ENCODE peak calls at places on chromosomes 2 and 18, in seven cellular contexts. G is mammary epithelial cell; K is K562; W is suprapubic skin; N is naive thymus-derived CD4-positive, alpha-beta T cell; R is A549; E is right cardiac atrium. H is an unnamed sample.

GRCh38 chr18:59140287-59140885 is 702 bp downstream of the SEC11C start:
- DNase-seq in E (no peak), N (no peak), K (peak; percentile 26), G (peak; percentile 48), W (no peak), R (peak; percentile 34), H (no peak)

GRCh38 chr2:58921676-58922075 is 680.6 kb upstream of the FANCL start:
- DNase-seq in G (no peak), R (no peak), E (no peak), K (no peak), W (no peak), N (no peak), H (no peak)

GRCh38 chr2:142944721-142945120 is 67.3 kb downstream of the KYNU start:
- DNase-seq in W (no peak), G (peak; percentile 29), K (no peak), E (no peak), R (no peak), N (no peak), H (no peak)

GRCh38 chr2:27496357-27497287 is at the start of gene GCKR:
- DNase-seq in E (peak; percentile 47), N (no peak), R (no peak), G (peak; percentile 43), K (peak; percentile 27), W (no peak), H (no peak)

GRCh38 chr2:144230452-144231085 is 289.4 kb downstream of the ZEB2 start:
- DNase-seq in E (no peak), G (peak; percentile 10), W (no peak), K (no peak), N (no peak), R (no peak), H (no peak)

GRCh38 chr2:138502253-138503086 is 900 bp downstream of the SPOPL start:
- DNase-seq in W (no peak), K (no peak), N (peak; percentile 27), G (peak; percentile 55), E (peak; percentile 32), R (no peak), H (peak; percentile 11)

GRCh38 chr2:31294230-31294629 is 60.3 kb downstream of the EHD3 start:
- DNase-seq in W (no peak), E (no peak), K (no peak), G (peak; percentile 70), N (no peak), R (no peak), H (no peak)

GRCh38 chr2:30300122-30300455 is 68.8 kb downstream of the LBH start:
- DNase-seq in E (no peak), W (no peak), N (no peak), K (no peak), R (no peak), G (no peak), H (no peak)

GRCh38 chr18:36572135-36572856 is 256.5 kb downstream of the TPGS2 start:
- DNase-seq in K (no peak), W (no peak), N (peak; percentile 11), G (no peak), E (peak; percentile 71), R (peak; percentile 5), H (no peak)

GRCh38 chr2:25115902-25116301 is 52.5 kb downstream of the POMC start:
- DNase-seq in R (no peak), N (no peak), E (no peak), G (no peak), K (no peak), W (no peak), H (no peak)

GRCh38 chr18:24249716-24250115 is 110.9 kb downstream of the CABYR start:
- DNase-seq in K (no peak), G (no peak), N (no peak), R (no peak), W (no peak), E (no peak), H (no peak)

GRCh38 chr2:18883626-18884456 is 294.5 kb upstream of the NT5C1B start:
- DNase-seq in E (no peak), N (no peak), G (peak; percentile 32), W (no peak), K (no peak), R (no peak), H (no peak)

GRCh38 chr2:3527886-3528785 is 8.8 kb upstream of the ADI1 start:
- DNase-seq in N (no peak), W (no peak), G (peak; percentile 3), E (no peak), R (no peak), K (no peak), H (no peak)

GRCh38 chr2:200306969-200307811 is 697 bp downstream of the SPATS2L start:
- DNase-seq in E (peak; percentile 81), G (peak; percentile 53), N (peak; percentile 27), W (peak; percentile 67), R (peak; percentile 18), K (peak; percentile 54), H (peak; percentile 57)

GRCh38 chr2:74533464-74533863 is 3.7 kb downstream of the HTRA2 start:
- DNase-seq in G (no peak), E (no peak), N (no peak), R (no peak), W (no peak), K (no peak), H (no peak)

GRCh38 chr2:74532222-74532621 is 2.5 kb downstream of the HTRA2 start:
- DNase-seq in K (no peak), R (peak; percentile 55), E (no peak), G (peak; percentile 30), W (no peak), N (peak; percentile 59), H (peak; percentile 55)

GRCh38 chr2:74530239-74531161 is 767 bp downstream of the HTRA2 start:
- DNase-seq in R (peak; percentile 64), E (peak; percentile 84), N (no peak), W (peak; percentile 77), G (peak; percentile 33), K (peak; percentile 85), H (peak; percentile 60)

GRCh38 chr2:74529357-74530238 is at the start of the genes AUP1 and HTRA2:
- DNase-seq in K (peak; percentile 89), G (peak; percentile 100), N (peak; percentile 83), W (peak; percentile 99), R (peak; percentile 100), E (peak; percentile 99), H (peak; percentile 78)

GRCh38 chr2:74531666-74532065 is 1.9 kb downstream of the HTRA2 start:
- DNase-seq in N (no peak), E (no peak), K (no peak), W (no peak), R (no peak), G (no peak), H (no peak)
- H3K4me3 ChIP-seq in N (no peak overlapping the region), E (no peak overlapping the region), K (no peak overlapping the region), W (no peak overlapping the region), R (no peak overlapping the region), G (no peak overlapping the region), H (peak overlapping the region; percentile 75)

GRCh38 chr2:109126501-109126860 is 2.5 kb upstream of the SH3RF3 start:
- DNase-seq in G (peak; percentile 72), R (no peak), E (no peak), W (no peak), N (no peak), K (no peak), H (no peak)

GRCh38 chr2:109128048-109128465 is 948 bp upstream of the SH3RF3 start:
- DNase-seq in E (peak; percentile 93), G (peak; percentile 50), N (peak; percentile 70), K (peak; percentile 57), R (peak; percentile 82), W (peak; percentile 82), H (peak; percentile 58)

GRCh38 chr2:109128466-109129355 is at the start of gene SH3RF3:
- DNase-seq in R (peak; percentile 24), G (peak; percentile 65), K (no peak), N (peak; percentile 50), E (peak; percentile 83), W (no peak), H (peak; percentile 25)

GRCh38 chr2:109125595-109126500 is 3.2 kb upstream of the SH3RF3 start:
- DNase-seq in K (no peak), N (no peak), R (peak; percentile 28), G (peak; percentile 88), W (no peak), E (no peak), H (no peak)

DNA sequence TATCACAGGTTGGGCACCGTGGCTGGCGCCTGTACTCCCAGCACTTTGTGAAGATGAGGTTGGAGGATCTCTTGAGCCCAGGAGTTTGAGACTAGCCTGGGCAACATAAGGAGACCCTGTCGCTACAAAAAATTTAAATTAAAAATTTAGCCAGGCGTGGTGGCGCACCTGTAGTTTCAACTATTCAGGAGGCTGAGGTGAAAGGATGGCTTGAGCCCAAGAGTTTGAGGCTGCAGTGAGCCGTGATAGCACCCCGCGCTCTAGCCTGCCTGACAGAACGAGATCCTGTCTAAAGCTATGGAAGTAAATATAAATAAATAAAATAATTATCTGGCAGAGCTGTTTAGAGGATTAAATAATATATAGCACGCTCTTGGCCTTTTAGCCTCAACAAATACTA is 1.4 kb upstream of the SH3RF3 start:
- DNase-seq in G (no peak), N (no peak), E (peak; percentile 39), R (no peak), W (no peak), K (no peak), H (no peak)
- H3K4me1 ChIP-seq in G (peaks cover 42% of the 10 kb centered on the region), N (peaks cover 16% of the 10 kb centered on the region), E (no peaks in the 10 kb centered on the region), R (peaks cover 14% of the 10 kb centered on the region), W (peaks cover 41% of the 10 kb centered on the region), K (no peaks in the 10 kb centered on the region), H (peaks cover 34% of the 10 kb centered on the region)

GRCh38 chr18:55903911-55904310 is 315.9 kb upstream of the TCF4 start:
- DNase-seq in E (no peak), K (no peak), W (no peak), G (no peak), R (no peak), N (no peak), H (no peak)

GRCh38 chr18:55906533-55906932 is 318.5 kb upstream of the TCF4 start:
- DNase-seq in R (no peak), G (no peak), E (no peak), N (no peak), K (no peak), W (no peak), H (no peak)

GRCh38 chr18:55908790-55909408 is 320.9 kb upstream of the TCF4 start:
- DNase-seq in R (no peak), G (no peak), K (no peak), N (no peak), W (no peak), E (no peak), H (no peak)

GRCh38 chr18:55910328-55910727 is 322.3 kb upstream of the TCF4 start:
- DNase-seq in G (no peak), E (no peak), R (no peak), K (no peak), W (no peak), N (no peak), H (no peak)

GRCh38 chr18:55907352-55908045 is 319.5 kb upstream of the TCF4 start:
- DNase-seq in R (no peak), K (no peak), W (no peak), N (no peak), G (peak; percentile 22), E (peak; percentile 71), H (no peak)
- H3K9me3 ChIP-seq in R (no peaks in the 10 kb centered on the region), K (peaks cover 3% of the 10 kb centered on the region), W (no peaks in the 10 kb centered on the region), N (no peaks in the 10 kb centered on the region), G (no peaks in the 10 kb centered on the region), E (no peaks in the 10 kb centered on the region), H (no peaks in the 10 kb centered on the region)

DNA sequence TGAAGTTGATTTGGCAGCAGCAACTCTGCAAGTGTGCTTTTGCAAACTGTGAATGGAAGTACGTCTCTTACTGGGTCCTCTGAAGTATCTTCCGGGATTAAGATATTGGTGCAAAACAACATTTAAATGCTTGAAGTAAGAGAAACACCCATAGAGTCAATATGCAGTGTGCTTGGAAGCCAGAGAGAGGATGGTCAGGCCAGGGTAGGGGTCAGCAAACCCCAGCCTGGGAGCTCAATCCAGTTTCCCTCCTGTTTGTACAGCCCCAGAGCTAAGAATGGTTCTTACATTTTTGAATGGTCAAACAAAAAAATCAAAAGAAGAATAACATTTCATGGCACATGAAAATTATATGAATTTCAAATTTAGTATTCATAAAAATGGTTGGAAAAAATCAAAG is 13.5 kb downstream of the CCDC68 start:
- DNase-seq in R (no peak), K (no peak), W (no peak), G (no peak), N (peak; percentile 3), E (no peak), H (no peak)
- H3K4me3 ChIP-seq in R (peak overlapping the region; percentile 37), K (peak overlapping the region; percentile 22), W (peak overlapping the region; percentile 48), G (no peak overlapping the region), N (peak overlapping the region; percentile 68), E (peak overlapping the region; percentile 68), H (peak overlapping the region; percentile 87)

H was measured in CD4-positive, CD25-positive, alpha-beta regulatory T cell.